ENCODE peak calls at places on chromosomes 16 and 17, in ten cellular contexts. M is LoVo; Q is D341Med; U is ecto neural progenitor cell; V is stimulated activated CD4-positive, alpha-beta T cell treated with anti-CD3 and anti-CD28 coated beads, Interleukin-1b, Interleukin-23, amount 100 ng/mL, for 1 hour; D is H54; F is A673; J is foreskin fibroblast; A is AG04450; E is Right ventricle myocardium superior. S is an unnamed sample.

GRCh38 chr16:14307623-14308356 is 236.7 kb downstream of the MRTFB start:
- DNase-seq in Q (no peak), M (no peak), D (peak; percentile 52), U (no peak), F (no peak), J (peak; percentile 65), V (no peak), E (peak; percentile 65), A (no peak), S (no peak)

GRCh38 chr17:9929873-9930272 is 24.8 kb upstream of the RCVRN start:
- DNase-seq in D (no peak), F (no peak), J (no peak), A (no peak), M (no peak), U (no peak), Q (no peak), V (no peak), E (peak; percentile 22), S (no peak)

GRCh38 chr16:68997564-68997963 is 107.9 kb upstream of the HAS3 start:
- DNase-seq in D (no peak), E (no peak), Q (no peak), V (no peak), U (no peak), F (no peak), A (no peak), J (no peak), M (no peak), S (no peak)

GRCh38 chr16:64964126-64964540 is 157.7 kb downstream of the CDH11 start:
- DNase-seq in F (peak; percentile 41), E (no peak), U (no peak), D (no peak), V (no peak), Q (no peak), M (no peak), J (peak; percentile 30), A (peak; percentile 21), S (no peak)

GRCh38 chr17:2192367-2193028 is 111.1 kb downstream of the SMG6 start:
- DNase-seq in Q (no peak), D (peak; percentile 66), J (peak; percentile 96), M (no peak), U (no peak), V (no peak), F (peak; percentile 73), A (peak; percentile 93), E (no peak), S (no peak)

GRCh38 chr16:72856797-72857196 is 191.1 kb downstream of the ZFHX3 start:
- DNase-seq in U (no peak), Q (peak; percentile 43), D (no peak), V (no peak), A (no peak), F (peak; percentile 41), M (no peak), J (peak; percentile 27), E (no peak), S (no peak)

GRCh38 chr17:45149669-45150603 is 1.7 kb downstream of the HEXIM1 start:
- DNase-seq in J (peak; percentile 80), A (no peak), F (no peak), Q (peak; percentile 65), U (peak; percentile 76), V (no peak), D (no peak), E (peak; percentile 83), M (no peak), S (no peak)

GRCh38 chr16:3038256-3038655 is 1.5 kb upstream of the BICDL2 start:
- DNase-seq in E (no peak), J (no peak), F (no peak), Q (no peak), V (no peak), M (no peak), U (no peak), D (no peak), A (no peak), S (no peak)

GRCh38 chr16:85819711-85820110 is 20.2 kb downstream of the COX4I1 start:
- DNase-seq in M (no peak), D (no peak), Q (no peak), J (peak; percentile 11), A (no peak), U (no peak), F (no peak), E (no peak), V (no peak), S (no peak)

GRCh38 chr16:74480150-74481029 is 59.1 kb upstream of the CLEC18B start:
- DNase-seq in V (no peak), A (no peak), D (peak; percentile 53), E (peak; percentile 52), M (peak; percentile 95), Q (no peak), J (peak; percentile 75), F (peak; percentile 82), U (no peak), S (no peak)

GRCh38 chr16:57950382-57950781 is 20.5 kb downstream of the CNGB1 start:
- DNase-seq in F (peak; percentile 65), E (no peak), J (no peak), A (no peak), M (no peak), V (no peak), Q (no peak), D (no peak), U (no peak), S (no peak)

GRCh38 chr16:9522589-9522988 is 431.1 kb downstream of the HAPSTR1 start:
- DNase-seq in J (no peak), V (no peak), A (no peak), U (no peak), M (no peak), F (no peak), Q (no peak), D (no peak), E (no peak), S (no peak)

GRCh38 chr17:8430966-8431365 is 4.7 kb upstream of the NDEL1 start:
- DNase-seq in M (no peak), V (no peak), U (peak; percentile 44), Q (no peak), J (no peak), D (peak; percentile 32), A (no peak), E (peak; percentile 78), F (peak; percentile 9), S (peak; percentile 28)

GRCh38 chr17:57675988-57676387 is 69.1 kb downstream of the CCDC182 start:
- DNase-seq in J (no peak), U (peak; percentile 48), M (no peak), Q (peak; percentile 18), E (no peak), V (no peak), D (no peak), A (no peak), F (no peak), S (no peak)

GRCh38 chr16:66935319-66936011 is at the start of gene CES2:
- DNase-seq in V (no peak), Q (no peak), E (peak; percentile 78), J (peak; percentile 82), M (peak; percentile 79), A (no peak), U (no peak), D (no peak), F (no peak), S (no peak)

GRCh38 chr17:83153681-83154310 is 74.4 kb downstream of the METRNL start:
- DNase-seq in M (no peak), J (no peak), Q (peak; percentile 42), D (no peak), E (peak; percentile 38), U (no peak), A (no peak), F (no peak), V (no peak), S (no peak)

GRCh38 chr17:65022751-65023421 is 33.7 kb downstream of the GNA13 start:
- DNase-seq in D (peak; percentile 26), M (no peak), V (no peak), A (no peak), U (no peak), Q (no peak), J (peak; percentile 50), F (no peak), E (no peak), S (no peak)

GRCh38 chr17:37019745-37020129 is 71.0 kb downstream of the AATF start:
- DNase-seq in F (no peak), E (no peak), V (no peak), J (no peak), A (no peak), Q (no peak), U (no peak), D (no peak), M (no peak), S (no peak)

GRCh38 chr16:50282010-50282538 is 15.7 kb downstream of the ADCY7 start:
- DNase-seq in F (no peak), U (no peak), E (peak; percentile 90), V (no peak), Q (no peak), A (no peak), M (no peak), J (no peak), D (no peak), S (no peak)